ENCODE peak calls at places on chromosomes 6 and 20, in ten cellular contexts. Y, S, H, V, Q, E, F, W, X and D are unnamed samples.
A peak's percentile ranks its signal among the peaks of the same experiment; 100 is the strongest.

GRCh38 chr6:169428532-169428931 is 174.9 kb upstream of the THBS2 start:
- DNase-seq in X (no peak), S (no peak), Y (no peak), V (no peak), H (no peak), F (peak; percentile 70), W (no peak), E (no peak), Q (no peak), D (no peak)

GRCh38 chr6:84549912-84550311 is 214.5 kb downstream of the TBX18 start:
- DNase-seq in F (no peak), X (no peak), H (peak; percentile 57), W (no peak), Q (no peak), V (peak; percentile 8), S (no peak), E (no peak), Y (no peak), D (no peak)

GRCh38 chr6:80363501-80363900 is 257.0 kb downstream of the BCKDHB start:
- DNase-seq in H (no peak), V (no peak), E (no peak), W (no peak), F (no peak), Q (no peak), S (no peak), X (no peak), Y (no peak), D (no peak)

GRCh38 chr6:44263357-44264100 is 1.8 kb downstream of the NFKBIE start:
- DNase-seq in F (no peak), H (peak; percentile 49), W (no peak), Y (peak; percentile 67), E (peak; percentile 83), S (no peak), V (peak; percentile 39), Q (no peak), X (no peak), D (no peak)

GRCh38 chr6:85285934-85286333 is 163.9 kb upstream of the NT5E start:
- DNase-seq in Y (no peak), E (no peak), W (no peak), Q (no peak), X (no peak), H (no peak), S (no peak), V (no peak), F (no peak), D (no peak)

GRCh38 chr6:108559884-108560462 is 744 bp upstream of the FOXO3 start:
- DNase-seq in Q (no peak), V (peak; percentile 73), E (peak; percentile 92), Y (peak; percentile 63), W (peak; percentile 92), S (peak; percentile 70), H (peak; percentile 90), X (no peak), F (peak; percentile 93), D (no peak)

GRCh38 chr6:86511962-86512361 is 425.4 kb upstream of the HTR1E start:
- DNase-seq in Q (no peak), X (no peak), Y (no peak), W (no peak), F (no peak), H (peak; percentile 62), V (no peak), E (no peak), S (no peak), D (no peak)

GRCh38 chr20:62837790-62838458 is 21.1 kb downstream of the COL9A3 start:
- DNase-seq in H (no peak), Y (no peak), E (peak; percentile 86), F (peak; percentile 69), Q (no peak), W (peak; percentile 86), V (no peak), X (no peak), S (peak; percentile 90), D (no peak)

GRCh38 chr6:149489967-149490366 is 5.2 kb upstream of the ZC3H12D start:
- DNase-seq in E (no peak), Q (no peak), S (no peak), X (no peak), H (no peak), F (no peak), V (no peak), Y (no peak), W (no peak), D (no peak)

GRCh38 chr6:168711049-168711640 is 270.2 kb downstream of the SMOC2 start:
- DNase-seq in W (no peak), Q (no peak), S (no peak), Y (no peak), E (no peak), H (peak; percentile 53), F (no peak), V (peak; percentile 9), X (no peak), D (no peak)

GRCh38 chr20:19932170-19932667 is 84.9 kb upstream of the NAA20 start:
- DNase-seq in E (no peak), W (no peak), H (no peak), Q (no peak), S (no peak), F (peak; percentile 84), V (no peak), Y (peak; percentile 51), X (no peak), D (no peak)
- TF ChIP-seq POLR2AphosphoS5 in E (peak; percentile 11), W (no peak), H (no peak), Q (no peak), S (no peak), F (no peak), V (no peak), Y (peak; percentile 62), X (no peak), D (peak; percentile 67)

DNA sequence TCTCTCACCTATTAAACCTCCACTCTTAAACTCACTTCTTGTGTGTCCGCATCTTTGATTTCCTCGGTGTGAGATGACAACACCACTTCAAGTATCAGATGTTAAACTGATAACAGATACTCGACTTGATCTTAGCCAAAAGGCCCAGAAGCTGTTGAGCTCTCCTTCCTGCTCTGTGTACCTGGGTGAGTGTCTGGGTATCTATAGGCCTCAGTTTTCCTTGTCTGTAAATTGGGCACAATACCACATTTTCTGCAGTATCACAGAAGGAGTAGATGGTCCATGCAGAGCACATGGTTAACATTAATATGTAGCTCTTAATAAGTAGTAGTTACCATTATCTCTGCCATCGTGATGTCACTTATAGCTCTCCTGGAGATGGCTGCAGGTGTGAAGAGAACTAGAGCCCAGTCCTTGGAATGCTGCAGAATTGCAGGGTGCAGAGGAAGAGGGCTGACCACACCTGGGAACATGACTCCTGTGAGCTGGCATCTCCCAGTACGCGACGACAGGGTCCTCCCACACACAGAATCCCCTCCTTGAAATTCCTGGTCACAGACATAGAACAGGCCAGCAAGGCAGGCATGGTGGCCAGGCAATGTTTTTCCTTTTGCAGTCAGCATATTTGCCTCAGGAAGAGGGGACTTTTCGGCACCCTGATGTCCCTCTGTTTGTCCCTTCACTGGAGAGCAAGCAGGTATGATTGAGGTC is 110.3 kb upstream of the SNX9 start:
- DNase-seq in X (no peak), W (peak; percentile 25), E (no peak), Q (no peak), V (no peak), Y (no peak), F (no peak), H (no peak), S (no peak), D (no peak)
- H3K4me1 ChIP-seq in X (peaks cover 5% of the 10 kb centered on the region), W (peaks cover 6% of the 10 kb centered on the region), E (no peaks in the 10 kb centered on the region), Q (no peaks in the 10 kb centered on the region), V (peaks cover 4% of the 10 kb centered on the region), Y (no peaks in the 10 kb centered on the region), F (no peaks in the 10 kb centered on the region), H (peaks cover 28% of the 10 kb centered on the region), S (no peaks in the 10 kb centered on the region), D (peaks cover 22% of the 10 kb centered on the region)

DNA sequence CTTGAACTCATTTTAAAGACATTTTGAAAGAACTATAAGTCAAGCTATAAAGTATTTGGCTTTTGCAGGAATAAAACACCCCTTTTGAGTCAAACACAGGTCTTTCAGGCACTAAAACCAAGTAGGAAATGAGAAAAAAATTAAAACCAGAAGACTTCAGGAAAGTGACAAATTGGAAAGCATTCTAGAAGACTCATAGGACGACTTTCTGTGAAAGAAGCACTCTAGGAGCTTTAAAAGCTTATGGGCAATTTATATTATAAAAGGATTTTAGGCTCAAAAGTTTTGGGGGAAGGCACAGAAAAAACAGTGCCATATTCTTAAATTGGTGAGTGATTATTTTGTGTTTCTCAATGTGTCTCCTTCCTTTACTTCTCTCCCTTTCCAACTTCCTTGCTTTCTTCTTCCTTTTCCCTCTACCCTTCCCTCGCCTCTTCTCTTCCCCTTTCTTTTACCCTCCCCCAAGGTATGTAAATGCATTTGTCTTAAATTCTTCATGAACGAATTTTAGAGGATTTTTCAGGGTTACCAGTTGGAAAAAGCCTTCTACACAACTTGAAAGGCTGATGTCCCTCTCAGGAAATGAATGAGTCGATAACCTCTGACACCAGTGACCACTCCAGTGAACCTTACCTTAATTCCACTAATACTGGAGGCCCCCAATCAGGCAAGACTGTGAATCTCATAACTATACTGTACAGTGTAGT is 2.7 kb upstream of the LIN28B start:
- DNase-seq in W (no peak), Y (no peak), S (no peak), F (no peak), X (no peak), Q (no peak), V (peak; percentile 91), E (no peak), H (peak; percentile 56), D (no peak)
- TF ChIP-seq POLR2AphosphoS5 in W (no peak), Y (no peak), S (no peak), F (no peak), X (no peak), Q (no peak), V (peak; percentile 25), E (no peak), H (no peak), D (no peak)

GRCh38 chr6:117469791-117470190 is 12.7 kb upstream of the DCBLD1 start:
- DNase-seq in F (no peak), S (no peak), Q (no peak), E (no peak), X (no peak), V (no peak), H (no peak), Y (no peak), W (no peak), D (no peak)

GRCh38 chr6:117469356-117469755 is 13.1 kb upstream of the DCBLD1 start:
- DNase-seq in V (no peak), S (no peak), Q (no peak), E (no peak), Y (peak; percentile 37), H (no peak), W (no peak), F (no peak), X (no peak), D (no peak)

GRCh38 chr6:117465691-117466090 is 16.8 kb upstream of the DCBLD1 start:
- DNase-seq in E (no peak), F (no peak), V (no peak), W (no peak), Q (no peak), Y (no peak), S (no peak), H (no peak), X (no peak), D (no peak)

GRCh38 chr6:117463762-117464665 is 18.5 kb upstream of the DCBLD1 start:
- DNase-seq in F (no peak), H (no peak), E (no peak), V (no peak), S (no peak), Q (peak; percentile 36), W (no peak), X (no peak), Y (no peak), D (no peak)

GRCh38 chr6:117467876-117468275 is 14.6 kb upstream of the DCBLD1 start:
- DNase-seq in Q (no peak), E (no peak), X (no peak), S (no peak), V (no peak), H (no peak), Y (no peak), F (no peak), W (no peak), D (no peak)
- H3K4me1 ChIP-seq in Q (no peaks in the 10 kb centered on the region), E (no peaks in the 10 kb centered on the region), X (peaks cover 14% of the 10 kb centered on the region), S (no peaks in the 10 kb centered on the region), V (no peaks in the 10 kb centered on the region), H (no peaks in the 10 kb centered on the region), Y (no peaks in the 10 kb centered on the region), F (no peaks in the 10 kb centered on the region), W (no peaks in the 10 kb centered on the region), D (no peaks in the 10 kb centered on the region)